ENCODE peak calls at places on chromosomes 13 and 19, in four cellular contexts. H is NCI-H1694 treated with DMSO at 0.1 percent for 48 hours; O is CD4-positive, alpha-beta T cell; B is Panc1. V is an unnamed sample.

GRCh38 chr13:71828117-71828516 is 38.9 kb downstream of the DACH1 start:
- DNase-seq in H (no peak), O (no peak), B (no peak), V (no peak)

GRCh38 chr19:4713384-4713951 is 10.2 kb downstream of the DPP9 start:
- DNase-seq in H (no peak), O (no peak), B (peak; percentile 91), V (peak; percentile 98)

GRCh38 chr19:9009935-9010651 is at the start of gene MUC16:
- DNase-seq in H (no peak), O (no peak), B (no peak), V (no peak)

GRCh38 chr19:27654266-27654990 is 1558.5 kb downstream of the UQCRFS1 start:
- DNase-seq in H (no peak), O (no peak), B (no peak), V (no peak)

GRCh38 chr13:105139380-105140285 is 1395.8 kb downstream of the EFNB2 start:
- DNase-seq in H (peak; percentile 90), O (peak; percentile 42), B (no peak), V (no peak)

GRCh38 chr13:95100525-95101121 is 200.6 kb downstream of the ABCC4 start:
- DNase-seq in H (no peak), O (no peak), B (peak; percentile 81), V (peak; percentile 14)

GRCh38 chr13:107447591-107447990 is 767.7 kb downstream of the LIG4 start:
- DNase-seq in H (no peak), O (no peak), B (no peak), V (no peak)

GRCh38 chr19:15722956-15723355 is 4.9 kb upstream of the OR10H2 start:
- DNase-seq in H (no peak), O (no peak), B (no peak), V (no peak)

GRCh38 chr13:39052944-39053343 is 14.7 kb downstream of the NHLRC3 start:
- DNase-seq in H (no peak), O (no peak), B (no peak), V (no peak)